ENCODE peak calls at places on chromosomes 13 and 19, in eight cellular contexts. Y is tibial nerve; G is naive thymus-derived CD4-positive, alpha-beta T cell; D is ovary; U is right lobe of liver; R is GM23338; C is GM12878; I is IMR-90. F is an unnamed sample. For H3K4me1, the result is how much of the 10 kb centered on the place peaks cover.

GRCh38 chr19:45443462-45444317 is 20.0 kb upstream of the ERCC1 start:
- DNase-seq in Y (peak), G (no peak), D (peak), U (peak), R (peak), C (no peak), I (peak), F (peak)

GRCh38 chr19:7823902-7824301 is 6.1 kb upstream of the EVI5L start:
- DNase-seq in Y (no peak), G (no peak), D (no peak), U (no peak), R (no peak), C (no peak), I (no peak), F (no peak)

GRCh38 chr13:20127563-20128458 is 33.0 kb downstream of the GJA3 start:
- DNase-seq in Y (no peak), G (peak), D (peak), U (peak), R (peak), C (no peak), I (peak), F (peak)

GRCh38 chr19:19213822-19214558 is 2.2 kb downstream of the NCAN start:
- DNase-seq in Y (no peak), G (no peak), D (no peak), U (no peak), R (peak), C (no peak), I (no peak), F (no peak)

GRCh38 chr13:80040219-80040976 is 300.5 kb downstream of the SPRY2 start:
- DNase-seq in Y (no peak), G (no peak), D (no peak), U (no peak), R (no peak), C (no peak), I (peak), F (no peak)

GRCh38 chr13:39967199-39967959 is 311.9 kb downstream of the COG6 start:
- DNase-seq in Y (no peak), G (no peak), D (no peak), U (no peak), R (no peak), C (no peak), I (no peak), F (no peak)

GRCh38 chr19:38917921-38918491 is 6.0 kb upstream of the CCER2 start:
- DNase-seq in Y (no peak), G (no peak), D (peak), U (peak), R (peak), C (no peak), I (no peak), F (peak)

GRCh38 chr13:91346848-91347211 is 657 bp upstream of the MIR17HG start:
- DNase-seq in Y (no peak), G (no peak), D (no peak), U (peak), R (peak), C (peak), I (no peak), F (no peak)

GRCh38 chr19:754530-754929 is 3.6 kb downstream of the MISP start:
- DNase-seq in Y (no peak), G (no peak), D (no peak), U (no peak), R (no peak), C (no peak), I (no peak), F (no peak)

GRCh38 chr19:29832801-29833200 is 21.0 kb downstream of the CCNE1 start:
- DNase-seq in Y (no peak), G (no peak), D (no peak), U (peak), R (no peak), C (no peak), I (no peak), F (no peak)

GRCh38 chr19:29835447-29835846 is 23.7 kb downstream of the CCNE1 start:
- DNase-seq in Y (no peak), G (no peak), D (peak), U (peak), R (no peak), C (no peak), I (no peak), F (no peak)

GRCh38 chr19:29833614-29834261 is 21.9 kb downstream of the CCNE1 start:
- DNase-seq in Y (no peak), G (no peak), D (no peak), U (peak), R (no peak), C (no peak), I (no peak), F (no peak)

GRCh38 chr19:29836409-29836825 is 24.6 kb downstream of the CCNE1 start:
- DNase-seq in Y (no peak), G (no peak), D (no peak), U (peak), R (no peak), C (peak), I (no peak), F (no peak)

GRCh38 chr19:29834991-29835390 is 23.2 kb downstream of the CCNE1 start:
- DNase-seq in Y (no peak), G (no peak), D (no peak), U (peak), R (no peak), C (no peak), I (no peak), F (no peak)
- H3K4me1 ChIP-seq in Y (under half), G (under half), D (under half), U (under half), R (under half), C (under half), I (under half), F (under half)

DNA sequence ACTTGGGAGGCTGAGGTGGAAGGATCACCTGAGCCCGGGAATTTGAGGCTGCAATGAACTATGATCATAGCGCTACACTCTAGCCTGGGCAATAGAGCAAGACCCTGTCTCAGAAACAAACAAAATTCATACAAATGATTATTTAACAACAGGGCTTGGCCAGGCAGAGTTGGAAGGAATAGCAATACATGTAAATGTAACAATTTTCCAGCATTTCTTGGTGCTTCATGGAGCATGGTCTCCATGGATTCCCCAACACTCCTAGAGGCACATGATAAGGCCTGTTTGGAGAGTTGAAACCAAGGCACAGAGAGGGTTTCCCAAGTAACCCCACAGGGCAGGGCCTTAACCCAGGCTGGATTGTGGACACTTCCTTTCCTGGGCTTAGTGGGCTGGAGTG is 10.2 kb downstream of the INSL3 start:
- DNase-seq in Y (no peak), G (no peak), D (no peak), U (no peak), R (no peak), C (no peak), I (no peak), F (no peak)
- H3K4me3 ChIP-seq in Y (no peak), G (no peak), D (no peak), U (no peak), R (no peak), C (no peak), I (no peak), F (no peak)

GRCh38 chr13:21569686-21570085 is 34.3 kb downstream of the MICU2 start:
- DNase-seq in Y (no peak), G (no peak), D (no peak), U (no peak), R (no peak), C (no peak), I (no peak), F (no peak)
- H3K4me1 ChIP-seq in Y (under half), G (under half), D (under half), U (under half), R (under half), C (under half), I (under half), F (under half)

GRCh38 chr19:50657672-50658437 is 8.6 kb downstream of the C19orf81 start:
- DNase-seq in Y (peak), G (peak), D (peak), U (no peak), R (peak), C (peak), I (peak), F (peak)

GRCh38 chr19:50657222-50657669 is 8.0 kb downstream of the C19orf81 start:
- DNase-seq in Y (no peak), G (no peak), D (no peak), U (no peak), R (no peak), C (no peak), I (no peak), F (no peak)

GRCh38 chr19:50660083-50660366 is 10.8 kb downstream of the C19orf81 start:
- DNase-seq in Y (no peak), G (no peak), D (no peak), U (no peak), R (peak), C (no peak), I (no peak), F (no peak)

GRCh38 chr19:50659318-50660082 is 10.3 kb downstream of the C19orf81 start:
- DNase-seq in Y (no peak), G (no peak), D (no peak), U (no peak), R (peak), C (no peak), I (no peak), F (no peak)

GRCh38 chr19:50658438-50659317 is 9.4 kb downstream of the C19orf81 start:
- DNase-seq in Y (no peak), G (peak), D (peak), U (no peak), R (peak), C (no peak), I (peak), F (peak)
- H3K4me3 ChIP-seq in Y (no peak), G (peak), D (peak), U (no peak), R (peak), C (no peak), I (peak), F (peak)

DNA sequence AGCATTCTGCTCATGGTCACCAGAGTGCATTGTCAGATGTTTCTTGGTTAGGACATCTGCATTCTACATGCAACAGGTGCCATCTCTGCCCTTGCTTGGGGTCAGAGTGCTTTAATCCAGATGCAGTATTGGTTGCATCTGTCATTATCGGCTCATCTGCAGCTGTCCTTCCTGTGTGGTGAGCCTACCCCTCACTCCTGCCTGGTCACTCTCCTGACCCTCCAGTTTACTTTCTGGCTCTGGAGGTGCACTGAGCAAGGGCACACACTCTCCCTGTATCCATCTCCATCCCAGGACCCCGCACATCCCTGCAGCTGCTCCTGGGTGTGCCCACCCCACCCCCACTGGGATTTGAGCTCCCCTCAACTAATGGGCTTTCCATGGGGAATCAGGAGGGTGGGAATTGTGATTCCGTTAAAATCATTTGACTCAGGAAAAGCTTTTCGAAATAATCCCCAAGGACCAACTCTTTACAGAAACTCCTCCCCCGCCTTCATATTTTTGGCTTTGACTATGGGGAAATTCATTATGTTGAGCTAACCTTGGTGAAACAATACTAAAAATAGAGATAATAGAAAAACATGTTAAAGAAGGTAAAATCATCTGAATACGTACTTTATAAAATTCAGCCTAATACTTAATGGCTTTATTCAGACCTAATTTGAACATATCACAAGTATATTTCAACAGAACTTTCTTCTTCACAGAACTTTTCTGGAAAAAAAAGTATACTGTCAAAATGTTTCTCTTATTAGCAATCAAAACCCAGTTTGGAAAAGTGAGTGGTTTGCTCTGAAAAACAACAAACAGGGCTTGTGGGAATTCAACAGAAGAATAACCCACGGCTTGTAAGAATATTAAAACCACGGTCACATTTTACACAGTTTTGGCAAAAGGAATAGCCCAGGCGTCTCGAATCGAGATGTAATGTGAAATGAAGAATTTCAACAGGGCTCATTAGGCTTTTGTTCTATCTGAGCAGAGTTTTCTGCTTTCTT is 70.4 kb downstream of the COL4A2 start:
- DNase-seq in Y (no peak), G (no peak), D (no peak), U (no peak), R (no peak), C (no peak), I (no peak), F (no peak)
- H3K4me1 ChIP-seq in Y (under half), G (under half), D (under half), U (under half), R (under half), C (under half), I (under half), F (under half)

GRCh38 chr19:33819875-33820781 is 23.5 kb downstream of the KCTD15 start:
- DNase-seq in Y (peak), G (peak), D (peak), U (peak), R (peak), C (no peak), I (peak), F (peak)
- H3K4me3 ChIP-seq in Y (peak), G (peak), D (peak), U (peak), R (peak), C (no peak), I (no peak), F (peak)

GRCh38 chr13:110371550-110372465 is 64.7 kb downstream of the COL4A2 start:
- DNase-seq in Y (no peak), G (no peak), D (no peak), U (no peak), R (no peak), C (peak), I (peak), F (peak)
- H3K4me1 ChIP-seq in Y (under half), G (under half), D (under half), U (under half), R (under half), C (under half), I (under half), F (under half)